ENCODE peak calls at places on chromosomes 4 and X, in four cellular contexts. G is left lung; H is cardiac muscle cell; K is central memory CD4-positive, alpha-beta T cell. Q is an unnamed sample.

GRCh38 chr4:140153744-140154571 is at the start of gene MAML3:
- DNase-seq in G (peak), H (peak), K (peak), Q (peak)

GRCh38 chr4:110663738-110664444 is 41.0 kb upstream of the PITX2 start:
- DNase-seq in G (no peak), H (no peak), K (no peak), Q (no peak)

GRCh38 chr4:8336412-8337075 is 67.0 kb downstream of the HTRA3 start:
- DNase-seq in G (no peak), H (no peak), K (no peak), Q (peak)

GRCh38 chr4:32775049-32775448 is 2054.9 kb downstream of the PCDH7 start:
- DNase-seq in G (no peak), H (peak), K (no peak), Q (no peak)

GRCh38 chrX:97740886-97741285 is 857.2 kb downstream of the RPA4 start:
- DNase-seq in G (no peak), H (no peak), K (no peak), Q (no peak)

GRCh38 chr4:37767546-37767945 is 58.9 kb upstream of the PGM2 start:
- DNase-seq in G (peak), H (no peak), K (no peak), Q (peak)

GRCh38 chr4:89486042-89486441 is 178.4 kb upstream of the GPRIN3 start:
- DNase-seq in G (no peak), H (peak), K (no peak), Q (no peak)

GRCh38 chr4:185826381-185826780 is 14.4 kb upstream of the SORBS2 start:
- DNase-seq in G (no peak), H (no peak), K (no peak), Q (no peak)

GRCh38 chrX:68652327-68652930 is 5.0 kb downstream of the STARD8 start:
- DNase-seq in G (no peak), H (no peak), K (no peak), Q (no peak)

GRCh38 chrX:154351183-154352011 is 23.0 kb downstream of the FLNA start:
- DNase-seq in G (no peak), H (no peak), K (peak), Q (no peak)

GRCh38 chr4:21699437-21699836 is 249.1 kb downstream of the KCNIP4 start:
- DNase-seq in G (no peak), H (no peak), K (no peak), Q (no peak)

GRCh38 chrX:82816572-82816971 is 691.5 kb upstream of the POU3F4 start:
- DNase-seq in G (no peak), H (no peak), K (no peak), Q (no peak)

GRCh38 chr4:187632260-187633010 is 363.1 kb upstream of the ZFP42 start:
- DNase-seq in G (no peak), H (no peak), K (no peak), Q (no peak)

GRCh38 chr4:129550281-129550785 is 454.4 kb downstream of the C4orf33 start:
- DNase-seq in G (no peak), H (no peak), K (no peak), Q (no peak)

GRCh38 chrX:71475906-71476305 is 57.0 kb upstream of the OGT start:
- DNase-seq in G (no peak), H (no peak), K (no peak), Q (no peak)

GRCh38 chr4:67749286-67749685 is 4.9 kb downstream of the GNRHR start:
- DNase-seq in G (no peak), H (no peak), K (no peak), Q (no peak)

GRCh38 chr4:95165926-95166524 is 382.7 kb downstream of the UNC5C start:
- DNase-seq in G (no peak), H (peak), K (peak), Q (no peak)

GRCh38 chr4:146507607-146508006 is 14.1 kb downstream of the SLC10A7 start:
- DNase-seq in G (no peak), H (no peak), K (no peak), Q (no peak)

GRCh38 chr4:80266902-80267380 is 477 bp downstream of the FGF5 start:
- DNase-seq in G (no peak), H (peak), K (no peak), Q (no peak)

GRCh38 chr4:8082517-8083055 is 76.0 kb downstream of the ABLIM2 start:
- DNase-seq in G (no peak), H (no peak), K (no peak), Q (no peak)

GRCh38 chr4:78186597-78187543 is 129.7 kb downstream of the FRAS1 start:
- DNase-seq in G (no peak), H (no peak), K (no peak), Q (no peak)

Q was measured in cardiac septum.